ENCODE peak calls at places on chromosome 15, in nine cellular contexts. F is HL-60; C is CD4-positive, alpha-beta T cell; J is cardiac muscle cell; H is mucosa of descending colon; G is nephron progenitor cell; O is GM23338; U is COR-L47; Z is activated CD8-positive, alpha-beta memory T cell treated with anti-CD3 and anti-CD28 coated beads for 48 hours. M is an unnamed sample.

GRCh38 chr15:52657338-52657737 is 21.9 kb downstream of the ATOSA start:
- DNase-seq in Z (no peak), G (no peak), F (no peak), U (no peak), H (no peak), C (no peak), J (peak), O (no peak), M (no peak)

GRCh38 chr15:100254694-100255093 is 87.1 kb downstream of the ADAMTS17 start:
- DNase-seq in G (no peak), F (no peak), H (no peak), O (no peak), Z (no peak), J (no peak), C (no peak), U (no peak), M (no peak)

GRCh38 chr15:41940441-41940857 is 31.9 kb downstream of the EHD4 start:
- DNase-seq in G (no peak), C (no peak), O (no peak), F (no peak), J (peak), Z (peak), H (no peak), U (no peak), M (no peak)

GRCh38 chr15:40498891-40499290 is 28.1 kb downstream of the CHST14 start:
- DNase-seq in F (no peak), H (no peak), U (no peak), C (no peak), J (no peak), Z (no peak), G (no peak), O (no peak), M (no peak)

GRCh38 chr15:53987480-53987879 is 9.2 kb downstream of the UNC13C start:
- DNase-seq in J (no peak), O (no peak), F (no peak), H (no peak), C (no peak), U (no peak), Z (no peak), G (no peak), M (no peak)

GRCh38 chr15:88627463-88627862 is 6.3 kb downstream of the AEN start:
- DNase-seq in C (peak), G (no peak), Z (no peak), J (no peak), O (no peak), U (no peak), H (peak), F (no peak), M (no peak)

GRCh38 chr15:96324192-96324895 is 6.2 kb upstream of the NR2F2 start:
- DNase-seq in H (no peak), J (no peak), Z (no peak), C (no peak), U (no peak), O (no peak), G (no peak), F (no peak), M (no peak)

GRCh38 chr15:39685999-39686613 is 96.5 kb downstream of the FSIP1 start:
- DNase-seq in U (peak), Z (no peak), C (peak), G (peak), H (no peak), F (peak), O (peak), J (peak), M (peak)

GRCh38 chr15:52301265-52301847 is 5.8 kb upstream of the MYO5C start:
- DNase-seq in C (no peak), J (no peak), H (no peak), F (no peak), G (no peak), Z (no peak), O (no peak), U (no peak), M (no peak)

GRCh38 chr15:33076937-33077336 is 117.6 kb downstream of the FMN1 start:
- DNase-seq in C (no peak), O (no peak), Z (no peak), H (no peak), U (no peak), G (no peak), J (no peak), F (no peak), M (no peak)

GRCh38 chr15:95653361-95653805 is 677.1 kb upstream of the NR2F2 start:
- DNase-seq in O (no peak), U (no peak), J (no peak), Z (no peak), H (no peak), C (no peak), G (no peak), F (no peak), M (no peak)

GRCh38 chr15:48722764-48723661 is 77.5 kb upstream of the FBN1 start:
- DNase-seq in U (no peak), O (no peak), Z (no peak), H (no peak), F (no peak), J (peak), C (no peak), G (no peak), M (no peak)

GRCh38 chr15:35379972-35380371 is 166.0 kb downstream of the DPH6 start:
- DNase-seq in G (no peak), C (no peak), H (no peak), O (no peak), J (no peak), U (no peak), F (no peak), Z (no peak), M (no peak)

GRCh38 chr15:49282366-49282765 is 112.3 kb downstream of the GALK2 start:
- DNase-seq in C (no peak), G (no peak), O (no peak), J (peak), H (no peak), F (no peak), Z (no peak), U (no peak), M (no peak)

GRCh38 chr15:49273734-49274318 is 103.8 kb downstream of the GALK2 start:
- DNase-seq in G (no peak), Z (no peak), H (no peak), U (no peak), O (no peak), J (no peak), C (no peak), F (peak), M (no peak)

GRCh38 chr15:73691398-73691797 is 7.2 kb downstream of the CD276 start:
- DNase-seq in J (peak), F (no peak), Z (no peak), U (no peak), O (peak), G (peak), C (no peak), H (no peak), M (peak)

GRCh38 chr15:101451886-101452285 is 37.6 kb downstream of the PCSK6 start:
- DNase-seq in J (peak), Z (no peak), C (no peak), O (no peak), F (no peak), U (no peak), G (no peak), H (no peak), M (no peak)

GRCh38 chr15:83830381-83830780 is 176.5 kb downstream of the ADAMTSL3 start:
- DNase-seq in Z (no peak), G (no peak), C (no peak), O (no peak), J (no peak), H (no peak), U (no peak), F (no peak), M (no peak)

GRCh38 chr15:57890351-57890750 is 175.2 kb downstream of the ALDH1A2 start:
- DNase-seq in C (no peak), U (no peak), O (no peak), F (no peak), J (peak), G (no peak), Z (no peak), H (no peak), M (no peak)

GRCh38 chr15:70395164-70395563 is 297.4 kb upstream of the TLE3 start:
- DNase-seq in G (no peak), H (no peak), J (no peak), U (no peak), O (no peak), Z (no peak), C (no peak), F (no peak), M (no peak)

GRCh38 chr15:58330836-58331561 is 100.8 kb upstream of the LIPC start:
- DNase-seq in J (peak), O (no peak), F (peak), H (no peak), Z (no peak), G (no peak), U (no peak), C (no peak), M (no peak)

GRCh38 chr15:70303981-70304380 is 206.3 kb upstream of the TLE3 start:
- DNase-seq in F (no peak), J (no peak), H (no peak), O (no peak), Z (no peak), C (no peak), U (no peak), G (no peak), M (no peak)

GRCh38 chr15:31438601-31439265 is 112.1 kb downstream of the KLF13 start:
- DNase-seq in U (no peak), Z (no peak), H (no peak), F (no peak), J (no peak), O (no peak), C (no peak), G (no peak), M (no peak)

GRCh38 chr15:60541784-60542617 is 63.1 kb upstream of the ICE2 start:
- DNase-seq in J (no peak), U (no peak), F (no peak), Z (no peak), O (no peak), G (no peak), C (no peak), H (no peak), M (no peak)

GRCh38 chr15:71055461-71055860 is 59.8 kb upstream of the THSD4 start:
- DNase-seq in J (peak), U (no peak), Z (no peak), C (no peak), F (no peak), G (no peak), O (no peak), H (no peak), M (no peak)

GRCh38 chr15:99992611-99993231 is 259.5 kb upstream of the LYSMD4 start:
- DNase-seq in C (no peak), O (no peak), Z (no peak), F (no peak), H (no peak), J (no peak), U (no peak), G (no peak), M (no peak)

GRCh38 chr15:67981118-67981685 is 72.9 kb upstream of the PIAS1 start:
- DNase-seq in G (no peak), J (no peak), O (peak), U (no peak), C (no peak), H (no peak), F (no peak), Z (no peak), M (no peak)

GRCh38 chr15:60152386-60152785 is 148.3 kb downstream of the FOXB1 start:
- DNase-seq in J (no peak), Z (no peak), G (no peak), C (no peak), U (no peak), O (no peak), H (no peak), F (no peak), M (no peak)

GRCh38 chr15:64686130-64686735 is 89.2 kb downstream of the RBPMS2 start:
- DNase-seq in J (peak), G (no peak), Z (no peak), C (no peak), U (peak), F (peak), O (peak), H (no peak), M (peak)

GRCh38 chr15:95843241-95843851 is 487.2 kb upstream of the NR2F2 start:
- DNase-seq in H (no peak), J (peak), C (no peak), G (peak), U (no peak), F (no peak), Z (no peak), O (no peak), M (no peak)

GRCh38 chr15:60010467-60011257 is 6.6 kb downstream of the FOXB1 start:
- DNase-seq in C (no peak), G (no peak), H (no peak), F (no peak), Z (no peak), U (no peak), J (no peak), O (peak), M (no peak)

GRCh38 chr15:61871926-61872522 is 188.2 kb downstream of the VPS13C start:
- DNase-seq in U (no peak), H (no peak), C (no peak), O (peak), G (no peak), Z (no peak), J (peak), F (no peak), M (peak)

M was measured in NCI-H2227 treated with DMSO at 0.1 percent for 48 hours.